ENCODE peak calls at places on chromosome 5, in six cellular contexts. C is activated T-cell treated with anti-CD3 and anti-CD28 coated beads, Interleukin-2, amount 50 U/mL, for 72 hours; B is GM19239; R is stimulated activated CD4-positive, alpha-beta T cell treated with anti-CD3 and anti-CD28 coated beads, Interleukin-12 subunit alpha, Interleukin-12 subunit beta, amount 100 ng/mL, for 48 hours; A is foreskin melanocyte; V is gastrocnemius medialis. F is an unnamed sample.

GRCh38 chr5:93208156-93208895 is 372.7 kb downstream of the NR2F1-AS1 start:
- DNase-seq in C (no peak), B (no peak), R (no peak), A (no peak), V (no peak), F (no peak)

GRCh38 chr5:139460457-139460856 is 2.1 kb downstream of the ECSCR start:
- DNase-seq in C (no peak), B (no peak), R (no peak), A (no peak), V (no peak), F (no peak)

GRCh38 chr5:149922950-149923349 is 21.6 kb downstream of the PDE6A start:
- DNase-seq in C (no peak), B (no peak), R (no peak), A (no peak), V (no peak), F (no peak)

GRCh38 chr5:12460493-12461261 is 556.4 kb upstream of the CTNND2 start:
- DNase-seq in C (no peak), B (no peak), R (no peak), A (no peak), V (no peak), F (no peak)

GRCh38 chr5:78508231-78508765 is 140.3 kb downstream of the LHFPL2 start:
- DNase-seq in C (no peak), B (no peak), R (no peak), A (no peak), V (no peak), F (no peak)

GRCh38 chr5:143979044-143979690 is 167.2 kb downstream of the HMHB1 start:
- DNase-seq in C (no peak), B (no peak), R (no peak), A (no peak), V (no peak), F (no peak)

GRCh38 chr5:104179057-104179456 is 616.5 kb upstream of the NUDT12 start:
- DNase-seq in C (peak; percentile 10), B (no peak), R (peak; percentile 0), A (peak; percentile 43), V (peak; percentile 51), F (no peak)

GRCh38 chr5:130715541-130715940 is 449.5 kb downstream of the HINT1 start:
- DNase-seq in C (no peak), B (no peak), R (no peak), A (no peak), V (no peak), F (no peak)

GRCh38 chr5:118956727-118957126 is 31.6 kb downstream of the DTWD2 start:
- DNase-seq in C (no peak), B (no peak), R (no peak), A (peak; percentile 18), V (no peak), F (no peak)

GRCh38 chr5:124888050-124888506 is 141.6 kb upstream of the ZNF608 start:
- DNase-seq in C (no peak), B (no peak), R (no peak), A (no peak), V (no peak), F (no peak)

GRCh38 chr5:151078490-151079262 is 2.2 kb downstream of the TNIP1 start:
- DNase-seq in C (peak; percentile 91), B (peak; percentile 72), R (peak; percentile 63), A (no peak), V (peak; percentile 41), F (no peak)

GRCh38 chr5:935510-936084 is 42.9 kb downstream of the TRIP13 start:
- DNase-seq in C (no peak), B (no peak), R (no peak), A (no peak), V (no peak), F (no peak)

GRCh38 chr5:181181650-181182565 is 23.1 kb downstream of the TRIM7 start:
- DNase-seq in C (peak; percentile 57), B (no peak), R (no peak), A (peak; percentile 51), V (peak; percentile 70), F (no peak)

GRCh38 chr5:68376931-68377330 is 161.4 kb downstream of the PIK3R1 start:
- DNase-seq in C (no peak), B (no peak), R (no peak), A (no peak), V (no peak), F (no peak)

GRCh38 chr5:34061993-34062392 is 19.0 kb upstream of the C1QTNF3 start:
- DNase-seq in C (no peak), B (no peak), R (no peak), A (no peak), V (no peak), F (no peak)

GRCh38 chr5:38888023-38888422 is 42.2 kb downstream of the OSMR start:
- DNase-seq in C (no peak), B (no peak), R (no peak), A (no peak), V (no peak), F (no peak)

GRCh38 chr5:143659614-143660238 is 152.2 kb upstream of the HMHB1 start:
- DNase-seq in C (no peak), B (no peak), R (no peak), A (no peak), V (no peak), F (no peak)

GRCh38 chr5:38463634-38464521 is 92.6 kb downstream of the LIFR start:
- DNase-seq in C (no peak), B (no peak), R (no peak), A (peak; percentile 78), V (peak; percentile 56), F (no peak)

GRCh38 chr5:61907995-61908394 is 398.0 kb upstream of the KIF2A start:
- DNase-seq in C (no peak), B (no peak), R (no peak), A (no peak), V (no peak), F (no peak)

GRCh38 chr5:170404398-170404797 is 15.2 kb upstream of the KCNMB1 start:
- DNase-seq in C (no peak), B (no peak), R (no peak), A (no peak), V (no peak), F (no peak)

GRCh38 chr5:171891595-171891994 is 106.0 kb downstream of the SMIM23 start:
- DNase-seq in C (no peak), B (no peak), R (no peak), A (no peak), V (no peak), F (no peak)

GRCh38 chr5:54217826-54218503 is 92.4 kb downstream of the ARL15 start:
- DNase-seq in C (no peak), B (peak; percentile 9), R (peak; percentile 37), A (peak; percentile 63), V (no peak), F (peak; percentile 15)

GRCh38 chr5:142319105-142319504 is 5.7 kb downstream of the SPRY4 start:
- DNase-seq in C (no peak), B (no peak), R (no peak), A (no peak), V (no peak), F (no peak)

GRCh38 chr5:127833999-127834953 is 131.1 kb downstream of the CCDC192 start:
- DNase-seq in C (no peak), B (no peak), R (no peak), A (peak; percentile 18), V (no peak), F (no peak)

GRCh38 chr5:125222597-125223240 is 476.3 kb upstream of the ZNF608 start:
- DNase-seq in C (no peak), B (no peak), R (no peak), A (no peak), V (no peak), F (no peak)

GRCh38 chr5:120405291-120405864 is 58.7 kb upstream of the PRR16 start:
- DNase-seq in C (no peak), B (no peak), R (no peak), A (peak; percentile 88), V (no peak), F (no peak)

F was measured in NCI-H2107.